ENCODE peak calls at places on chromosomes 5 and 9, in five cellular contexts. C, L, A, X and T are unnamed samples.

GRCh38 chr9:93108301-93109041 is 12.5 kb downstream of the CARD19 start:
- DNase-seq in C (no peak), L (no peak), A (no peak), X (peak; percentile 71), T (no peak)

GRCh38 chr9:29865764-29866313 is 2292.6 kb upstream of the C9orf72 start:
- DNase-seq in C (no peak), L (no peak), A (no peak), X (no peak), T (no peak)

GRCh38 chr5:123035320-123035949 is 1.1 kb downstream of the PPIC start:
- DNase-seq in C (no peak), L (no peak), A (peak; percentile 23), X (peak; percentile 84), T (no peak)

GRCh38 chr5:71533614-71534013 is 53.5 kb upstream of the MCCC2 start:
- DNase-seq in C (no peak), L (no peak), A (no peak), X (no peak), T (no peak)

GRCh38 chr5:179244051-179244450 is 101.2 kb downstream of the ADAMTS2 start:
- DNase-seq in C (no peak), L (no peak), A (no peak), X (no peak), T (no peak)

GRCh38 chr9:93673271-93673843 is 97.0 kb downstream of the PHF2 start:
- DNase-seq in C (no peak), L (peak; percentile 17), A (peak; percentile 1), X (peak; percentile 53), T (peak; percentile 5)

GRCh38 chr9:250039-250438 is 35.4 kb downstream of the DOCK8 start:
- DNase-seq in C (peak; percentile 41), L (no peak), A (no peak), X (no peak), T (no peak)

GRCh38 chr9:76643399-76644117 is 120.7 kb upstream of the PCA3 start:
- DNase-seq in C (no peak), L (no peak), A (no peak), X (no peak), T (no peak)

GRCh38 chr9:113164536-113165300 is 13.9 kb downstream of the SLC31A2 start:
- DNase-seq in C (peak; percentile 26), L (no peak), A (no peak), X (no peak), T (no peak)

GRCh38 chr9:6779417-6780241 is 21.9 kb downstream of the KDM4C start:
- DNase-seq in C (no peak), L (no peak), A (no peak), X (no peak), T (no peak)

GRCh38 chr5:914612-915011 is 21.9 kb downstream of the TRIP13 start:
- DNase-seq in C (no peak), L (no peak), A (no peak), X (no peak), T (no peak)

GRCh38 chr5:911601-912000 is 18.9 kb downstream of the TRIP13 start:
- DNase-seq in C (no peak), L (no peak), A (no peak), X (no peak), T (no peak)

GRCh38 chr5:910769-911160 is 18.1 kb downstream of the TRIP13 start:
- DNase-seq in C (no peak), L (no peak), A (no peak), X (no peak), T (no peak)

GRCh38 chr5:914174-914573 is 21.5 kb downstream of the TRIP13 start:
- DNase-seq in C (no peak), L (no peak), A (no peak), X (no peak), T (no peak)

DNA sequence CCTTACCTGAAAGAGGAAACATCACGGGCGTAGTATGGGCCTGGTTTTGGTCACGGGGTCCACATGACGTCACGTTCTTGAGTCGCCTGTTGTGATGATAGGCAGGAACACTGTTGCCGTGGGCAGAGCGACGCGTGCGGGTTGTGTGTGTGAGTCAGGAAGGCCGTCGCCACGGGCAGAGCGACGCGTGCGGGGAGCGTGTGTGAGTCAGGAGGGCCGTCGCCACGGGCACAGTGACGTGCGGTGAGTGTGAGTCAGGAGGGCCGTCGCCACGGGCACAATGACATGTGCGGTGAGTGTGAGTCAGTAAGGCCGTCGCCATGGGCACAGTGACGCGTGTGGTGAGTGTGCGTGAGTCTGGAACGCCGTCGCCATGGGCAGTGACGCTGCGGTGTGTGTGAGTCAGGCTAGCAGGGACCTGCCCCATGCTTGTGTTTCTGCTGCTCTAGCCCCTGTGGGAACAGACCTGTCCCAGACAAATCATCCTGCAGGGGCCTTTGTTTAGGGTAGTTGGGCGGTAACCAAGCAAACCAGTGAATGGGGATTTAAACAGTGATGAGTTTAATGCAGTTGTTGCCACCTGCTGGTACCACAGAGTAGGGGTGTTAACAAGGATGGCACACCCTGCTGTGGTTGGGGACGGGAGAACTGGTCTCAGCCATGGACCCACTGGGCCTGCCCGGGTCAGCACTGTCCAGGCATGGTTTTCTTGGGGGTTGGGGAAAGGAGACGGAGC is 19.8 kb downstream of the TRIP13 start:
- DNase-seq in C (peak; percentile 41), L (no peak), A (no peak), X (no peak), T (no peak)
- TF ChIP-seq CTCF in C (no peak), L (no peak), A (no peak), X (no peak), T (no peak)

GRCh38 chr5:57037355-57037754 is 85.4 kb upstream of the MIER3 start:
- DNase-seq in C (no peak), L (no peak), A (no peak), X (no peak), T (no peak)
- TF ChIP-seq CTCF in C (no peak), L (no peak), A (no peak), X (no peak), T (no peak)

DNA sequence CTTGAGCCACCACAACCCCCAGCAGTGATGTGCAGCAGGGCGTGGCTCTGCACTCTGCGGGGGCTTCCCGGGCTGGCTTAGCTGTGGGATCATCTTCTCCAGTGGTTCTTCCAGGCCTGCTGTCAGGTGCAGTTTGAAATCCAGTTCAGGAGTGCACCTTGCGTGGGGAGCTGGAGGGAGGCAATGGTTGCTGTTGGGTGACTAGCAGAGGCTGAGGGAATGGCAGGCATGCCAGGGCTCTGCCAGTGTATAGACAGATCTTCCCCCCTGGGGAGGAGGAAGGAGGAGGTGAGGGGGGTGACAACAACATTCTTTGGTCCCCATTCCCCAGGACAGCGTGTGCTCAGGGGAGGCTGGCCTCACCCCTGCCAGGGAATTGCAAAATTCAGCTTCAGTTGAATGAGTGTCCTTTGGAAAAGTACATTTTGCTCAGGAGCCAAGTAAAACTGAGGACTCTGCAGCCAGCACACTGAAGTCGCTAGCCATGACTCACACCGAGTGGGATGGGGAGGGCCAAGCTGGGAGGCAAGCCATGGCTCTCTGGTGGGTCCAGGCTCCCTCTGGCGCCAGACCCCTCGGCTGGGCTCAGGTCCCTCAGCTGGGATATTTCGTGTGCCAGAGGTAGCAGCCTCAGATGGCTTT is 35.0 kb downstream of the ERGIC1 start:
- DNase-seq in C (peak; percentile 81), L (no peak), A (no peak), X (peak; percentile 95), T (no peak)
- TF ChIP-seq CTCF in C (peak; percentile 51), L (no peak), A (no peak), X (no peak), T (no peak)

GRCh38 chr5:16064135-16064893 is 115.3 kb downstream of the MARCHF11 start:
- DNase-seq in C (no peak), L (no peak), A (no peak), X (no peak), T (no peak)
- TF ChIP-seq CTCF in C (no peak), L (no peak), A (no peak), X (no peak), T (no peak)

GRCh38 chr9:122929803-122930354 is 1.4 kb downstream of the ZBTB26 start:
- DNase-seq in C (no peak), L (no peak), A (no peak), X (no peak), T (no peak)

GRCh38 chr9:122930541-122930932 is 775 bp downstream of the ZBTB26 start:
- DNase-seq in C (no peak), L (no peak), A (no peak), X (no peak), T (no peak)

GRCh38 chr9:122936464-122936863 is 4.4 kb upstream of the RABGAP1 start:
- DNase-seq in C (no peak), L (no peak), A (no peak), X (no peak), T (no peak)

GRCh38 chr9:122931851-122932199 is 513 bp upstream of the ZBTB26 start:
- DNase-seq in C (no peak), L (no peak), A (no peak), X (no peak), T (no peak)

GRCh38 chr9:122930933-122931850 is at the start of gene ZBTB26:
- DNase-seq in C (peak; percentile 51), L (peak; percentile 75), A (peak; percentile 80), X (peak; percentile 98), T (peak; percentile 89)
- TF ChIP-seq CTCF in C (no peak), L (no peak), A (no peak), X (no peak), T (no peak)

DNA sequence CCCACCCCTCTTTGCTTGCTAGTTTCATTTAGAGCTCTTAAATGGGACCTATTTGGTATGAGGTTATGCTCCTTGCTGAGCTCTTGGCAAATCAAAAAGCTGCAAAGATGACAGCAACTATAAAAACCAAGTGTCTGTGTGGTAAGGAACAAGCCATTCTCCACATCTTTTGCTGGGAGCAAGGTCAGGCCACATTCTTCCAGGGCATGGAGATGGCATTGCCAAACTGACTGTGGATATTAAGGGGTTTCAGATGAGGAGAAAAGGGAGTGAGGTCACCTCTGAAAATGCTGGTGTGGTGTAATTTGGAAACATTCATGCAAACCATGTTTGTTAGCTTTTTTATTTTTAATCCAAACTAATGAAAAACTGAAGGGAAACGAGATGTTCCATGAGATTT is 218.8 kb upstream of the IL12B start:
- DNase-seq in C (no peak), L (no peak), A (no peak), X (no peak), T (no peak)
- TF ChIP-seq CTCF in C (no peak), L (no peak), A (no peak), X (no peak), T (no peak)